ENCODE peak calls at places on chromosome X, in nine cellular contexts. V, Z, J, D, O, R, M, F and U are unnamed samples.

GRCh38 chrX:53324085-53324484 is 42.7 kb upstream of the IQSEC2 start:
- DNase-seq in V (no peak), Z (no peak), J (no peak), D (no peak), O (no peak), R (no peak), M (no peak), F (no peak), U (no peak)

GRCh38 chrX:10833299-10834169 is 213.1 kb upstream of the MID1 start:
- DNase-seq in V (peak; percentile 55), Z (no peak), J (peak; percentile 9), D (no peak), O (no peak), R (peak; percentile 75), M (no peak), F (peak; percentile 24), U (no peak)

GRCh38 chrX:55151199-55151598 is 62.4 kb downstream of the PAGE2 start:
- DNase-seq in V (no peak), Z (no peak), J (no peak), D (no peak), O (no peak), R (no peak), M (no peak), F (no peak), U (no peak)

GRCh38 chrX:108268434-108269080 is 169.7 kb downstream of the COL4A6 start:
- DNase-seq in V (no peak), Z (no peak), J (no peak), D (no peak), O (peak; percentile 20), R (peak; percentile 63), M (no peak), F (no peak), U (no peak)

GRCh38 chrX:139851730-139852129 is 81.1 kb downstream of the ATP11C start:
- DNase-seq in V (no peak), Z (no peak), J (no peak), D (no peak), O (no peak), R (no peak), M (no peak), F (no peak), U (peak; percentile 15)

GRCh38 chrX:94901849-94902248 is 1227.8 kb downstream of the FAM133A start:
- DNase-seq in V (no peak), Z (no peak), J (no peak), D (no peak), O (no peak), R (no peak), M (no peak), F (no peak), U (no peak)

GRCh38 chrX:51853251-51853650 is 40.2 kb upstream of the MAGED1 start:
- DNase-seq in V (peak; percentile 26), Z (no peak), J (no peak), D (no peak), O (no peak), R (no peak), M (no peak), F (no peak), U (no peak)

GRCh38 chrX:109638158-109638557 is 13.2 kb upstream of the KCNE5 start:
- DNase-seq in V (no peak), Z (no peak), J (no peak), D (no peak), O (no peak), R (no peak), M (no peak), F (no peak), U (no peak)

DNA sequence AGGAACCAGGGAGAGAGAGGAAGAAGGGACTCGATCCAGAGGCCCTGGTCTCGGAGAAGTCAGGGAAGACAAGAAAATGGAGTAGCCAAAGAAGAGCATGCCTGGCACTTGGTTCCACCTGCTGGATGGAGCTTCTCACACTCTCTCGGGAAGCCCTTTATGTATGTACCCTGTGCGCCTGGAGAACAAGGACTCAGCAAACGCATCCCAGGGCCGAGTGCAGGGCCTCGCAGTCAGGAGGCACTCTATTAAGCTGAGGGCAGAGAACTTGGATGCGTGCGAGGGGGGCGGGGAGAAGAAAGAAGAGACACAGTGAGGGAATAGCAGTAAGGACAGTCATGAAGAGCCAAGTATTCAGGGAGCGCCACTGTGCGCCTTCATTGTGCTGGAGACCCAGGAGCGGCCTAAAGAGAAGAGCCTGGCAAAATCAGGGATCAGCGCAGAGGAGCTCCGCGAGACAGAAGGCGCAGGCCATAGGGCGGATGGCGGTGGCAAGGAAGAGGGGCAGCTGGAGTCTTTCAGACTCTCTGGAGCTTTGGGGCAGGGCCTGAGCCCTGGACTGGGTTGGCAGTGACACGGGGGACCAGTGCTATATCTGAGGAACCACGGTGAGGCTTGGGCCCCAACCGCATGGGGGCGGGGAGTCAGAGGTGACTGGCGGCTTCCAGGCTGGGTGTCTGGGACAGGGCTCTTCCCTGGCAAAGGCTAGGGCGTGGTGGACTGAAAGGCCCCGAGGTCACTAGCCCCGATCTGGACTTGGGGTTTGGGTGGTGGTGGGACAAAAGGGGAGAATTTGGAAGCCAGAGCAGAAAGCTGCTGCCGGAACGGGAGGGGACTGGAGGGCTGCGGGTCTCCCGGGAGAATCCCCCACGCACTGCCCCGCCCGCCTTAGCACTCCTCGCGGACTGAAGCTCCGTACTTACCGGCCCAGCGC is 1.9 kb upstream of the SEPTIN6 start:
- DNase-seq in V (peak; percentile 31), Z (no peak), J (peak; percentile 42), D (no peak), O (peak; percentile 32), R (peak; percentile 2), M (no peak), F (no peak), U (no peak)
- H3K4me3 ChIP-seq in V (peak overlapping the region; percentile 64), Z (no peak overlapping the region), J (no peak overlapping the region), D (no peak overlapping the region), O (no peak overlapping the region), R (no peak overlapping the region), M (no peak overlapping the region), F (no peak overlapping the region), U (no peak overlapping the region)

GRCh38 chrX:41580423-41581064 is 108.2 kb upstream of the GPR34 start:
- DNase-seq in V (no peak), Z (no peak), J (no peak), D (no peak), O (no peak), R (no peak), M (no peak), F (no peak), U (no peak)
- H3K4me3 ChIP-seq in V (no peak overlapping the region), Z (peak overlapping the region; percentile 12), J (no peak overlapping the region), D (no peak overlapping the region), O (no peak overlapping the region), R (no peak overlapping the region), M (no peak overlapping the region), F (no peak overlapping the region), U (no peak overlapping the region)

GRCh38 chrX:39667191-39667590 is 430.6 kb downstream of the BCOR start:
- DNase-seq in V (no peak), Z (no peak), J (no peak), D (no peak), O (no peak), R (no peak), M (no peak), F (no peak), U (no peak)

GRCh38 chrX:39669668-39670067 is 428.1 kb downstream of the BCOR start:
- DNase-seq in V (no peak), Z (no peak), J (no peak), D (no peak), O (no peak), R (no peak), M (no peak), F (no peak), U (no peak)

GRCh38 chrX:39667746-39668507 is 429.8 kb downstream of the BCOR start:
- DNase-seq in V (no peak), Z (no peak), J (no peak), D (no peak), O (no peak), R (no peak), M (no peak), F (no peak), U (no peak)

GRCh38 chrX:39670281-39670680 is 427.5 kb downstream of the BCOR start:
- DNase-seq in V (no peak), Z (no peak), J (no peak), D (no peak), O (no peak), R (no peak), M (no peak), F (peak; percentile 24), U (no peak)

DNA sequence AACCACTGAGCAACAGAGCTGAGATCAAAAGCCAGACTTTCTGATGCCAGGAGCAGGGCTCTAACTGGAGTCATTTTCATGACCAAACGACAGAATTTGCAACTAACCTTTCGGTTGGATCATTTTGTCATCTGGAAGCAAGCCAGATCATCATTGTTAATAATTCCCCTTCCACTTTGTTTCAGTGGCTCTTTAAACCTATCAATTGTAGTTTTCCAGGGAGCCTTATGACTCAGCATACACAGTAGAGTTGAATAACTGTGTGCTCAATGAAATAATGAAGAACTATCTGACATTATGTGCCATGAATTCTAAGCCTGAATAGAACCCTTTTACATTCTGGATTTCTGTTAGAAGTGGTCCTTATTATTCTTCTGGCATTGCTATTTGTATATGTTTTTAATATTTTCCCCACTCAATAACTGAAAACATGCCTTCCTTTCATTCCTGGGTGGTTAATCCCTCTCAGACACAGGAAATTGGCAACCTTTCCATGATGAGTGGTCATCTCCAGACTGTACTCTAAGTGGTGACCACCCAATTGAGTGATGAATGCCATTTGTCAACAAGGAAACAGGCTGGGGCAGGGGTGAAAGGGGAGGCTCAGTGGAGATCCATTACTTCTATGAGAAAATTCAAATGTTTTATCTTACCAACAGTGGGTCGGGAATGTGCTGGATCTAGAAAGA is 431.8 kb downstream of the BCOR start:
- DNase-seq in V (no peak), Z (no peak), J (peak; percentile 36), D (no peak), O (no peak), R (no peak), M (no peak), F (no peak), U (no peak)
- H3K4me3 ChIP-seq in V (no peak overlapping the region), Z (no peak overlapping the region), J (no peak overlapping the region), D (no peak overlapping the region), O (no peak overlapping the region), R (no peak overlapping the region), M (no peak overlapping the region), F (no peak overlapping the region), U (no peak overlapping the region)

GRCh38 chrX:103376979-103377324 is 614 bp downstream of the BEX3 start:
- DNase-seq in V (peak; percentile 57), Z (no peak), J (peak; percentile 24), D (no peak), O (peak; percentile 42), R (no peak), M (no peak), F (peak; percentile 51), U (no peak)

GRCh38 chrX:103373581-103373980 is 2.8 kb upstream of the BEX3 start:
- DNase-seq in V (no peak), Z (no peak), J (peak; percentile 50), D (no peak), O (no peak), R (peak; percentile 52), M (no peak), F (no peak), U (no peak)

GRCh38 chrX:103376118-103376978 is at the start of gene BEX3:
- DNase-seq in V (peak; percentile 77), Z (no peak), J (peak; percentile 69), D (no peak), O (peak; percentile 75), R (peak; percentile 17), M (peak; percentile 41), F (peak; percentile 77), U (no peak)

GRCh38 chrX:103382893-103383292 is 6.6 kb downstream of the BEX3 start:
- DNase-seq in V (no peak), Z (no peak), J (no peak), D (no peak), O (no peak), R (no peak), M (no peak), F (no peak), U (no peak)

DNA sequence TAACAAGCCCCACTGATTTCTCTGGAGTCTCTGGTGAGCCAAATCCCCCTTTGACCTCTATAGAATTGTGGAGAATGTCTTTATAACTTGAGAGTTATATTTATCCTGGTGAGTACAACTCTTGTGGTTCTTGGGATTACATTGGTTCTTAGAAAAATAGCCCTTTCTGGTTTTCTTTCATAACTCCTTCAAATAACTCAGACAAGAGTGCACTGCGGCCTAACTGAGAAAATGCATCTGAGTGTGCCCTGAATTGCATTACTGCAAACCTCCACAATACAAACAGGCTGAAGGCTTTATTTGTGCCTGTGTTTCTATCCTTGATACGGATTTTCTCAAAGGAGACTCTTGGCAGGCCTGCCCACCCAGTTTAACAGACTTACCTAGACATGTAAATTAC is 2.7 kb downstream of the BEX3 start:
- DNase-seq in V (no peak), Z (no peak), J (no peak), D (no peak), O (no peak), R (no peak), M (no peak), F (no peak), U (no peak)
- H3K4me3 ChIP-seq in V (no peak overlapping the region), Z (no peak overlapping the region), J (no peak overlapping the region), D (no peak overlapping the region), O (no peak overlapping the region), R (no peak overlapping the region), M (no peak overlapping the region), F (no peak overlapping the region), U (no peak overlapping the region)